ENCODE peak calls at places on chromosome 21, in four cellular contexts. O, W, R and P are unnamed samples. For H3K27me3, the result is how much of the 10 kb centered on the place peaks cover.

GRCh38 chr21:41064325-41064724 is 103.6 kb upstream of the BACE2 start:
- DNase-seq in R (no peak), W (no peak), O (no peak), P (no peak)

GRCh38 chr21:14259669-14260458 is 43.9 kb downstream of the RBM11 start:
- DNase-seq in W (peak), O (peak), R (no peak), P (no peak)

GRCh38 chr21:46065993-46066842 is 31.7 kb upstream of the COL6A2 start:
- DNase-seq in O (no peak), R (peak), W (no peak), P (peak)

GRCh38 chr21:15534450-15534886 is 195.3 kb upstream of the USP25 start:
- DNase-seq in O (no peak), W (no peak), R (no peak), P (no peak)

GRCh38 chr21:33368576-33368975 is 34.6 kb upstream of the IFNGR2 start:
- DNase-seq in W (no peak), R (no peak), O (no peak), P (no peak)

GRCh38 chr21:43757601-43758000 is 18.5 kb downstream of the CSTB start:
- DNase-seq in W (no peak), R (no peak), O (no peak), P (no peak)

GRCh38 chr21:32981096-32981495 is 44.6 kb upstream of the OLIG2 start:
- DNase-seq in W (no peak), O (no peak), R (no peak), P (no peak)

GRCh38 chr21:46066843-46067331 is 31.0 kb upstream of the COL6A2 start:
- DNase-seq in O (no peak), R (peak), W (no peak), P (no peak)

GRCh38 chr21:32705139-32705538 is 22.7 kb downstream of the SYNJ1 start:
- DNase-seq in O (no peak), R (no peak), W (no peak), P (no peak)

GRCh38 chr21:36643374-36644250 is 55.3 kb upstream of the SIM2 start:
- DNase-seq in R (no peak), O (no peak), W (no peak), P (no peak)

GRCh38 chr21:16004523-16004922 is 274.7 kb downstream of the USP25 start:
- DNase-seq in R (no peak), W (no peak), O (no peak), P (no peak)

GRCh38 chr21:41442496-41443186 is 16.6 kb downstream of the MX1 start:
- DNase-seq in W (no peak), O (no peak), R (no peak), P (no peak)

GRCh38 chr21:41186763-41187536 is 19.0 kb downstream of the BACE2 start:
- DNase-seq in O (peak), R (no peak), W (no peak), P (no peak)

GRCh38 chr21:41307219-41307618 is 9.4 kb upstream of the FAM3B start:
- DNase-seq in O (no peak), R (no peak), W (no peak), P (no peak)

GRCh38 chr21:38798481-38798882 is 7.2 kb upstream of the ETS2 start:
- DNase-seq in W (no peak), R (no peak), O (peak), P (no peak)

GRCh38 chr21:31612889-31613785 is 46.4 kb upstream of the SOD1 start:
- DNase-seq in O (peak), W (no peak), R (no peak), P (no peak)

GRCh38 chr21:27047331-27048314 is 80.7 kb upstream of the ADAMTS5 start:
- DNase-seq in R (no peak), O (peak), W (no peak), P (no peak)

GRCh38 chr21:37000381-37000780 is 6.1 kb upstream of the RIPPLY3 start:
- DNase-seq in R (no peak), W (no peak), O (no peak), P (no peak)

GRCh38 chr21:36504067-36505058 is 24.4 kb upstream of the CLDN14 start:
- DNase-seq in R (no peak), W (peak), O (peak), P (no peak)

GRCh38 chr21:14523234-14523633 is 22.9 kb downstream of the SAMSN1 start:
- DNase-seq in O (no peak), R (no peak), W (no peak), P (no peak)

GRCh38 chr21:16071761-16072160 is 342.0 kb downstream of the USP25 start:
- DNase-seq in W (no peak), O (no peak), R (no peak), P (no peak)

GRCh38 chr21:41143596-41144325 is 24.2 kb upstream of the BACE2 start:
- DNase-seq in R (no peak), O (no peak), W (no peak), P (no peak)

GRCh38 chr21:33384851-33385331 is 18.3 kb upstream of the IFNGR2 start:
- DNase-seq in W (no peak), O (no peak), R (no peak), P (no peak)

GRCh38 chr21:16072692-16073091 is 342.9 kb downstream of the USP25 start:
- DNase-seq in W (no peak), R (no peak), O (no peak), P (no peak)

GRCh38 chr21:28821276-28822063 is 171.2 kb downstream of the LTN1 start:
- DNase-seq in R (no peak), W (no peak), O (no peak), P (no peak)

GRCh38 chr21:46639489-46640386 is 4.3 kb downstream of the PRMT2 start:
- DNase-seq in O (no peak), R (no peak), W (peak), P (no peak)

GRCh38 chr21:41091561-41091960 is 76.4 kb upstream of the BACE2 start:
- DNase-seq in W (no peak), R (no peak), O (no peak), P (no peak)

GRCh38 chr21:37292946-37293345 is 25.8 kb upstream of the VPS26C start:
- DNase-seq in O (no peak), R (no peak), W (no peak), P (no peak)

GRCh38 chr21:15761508-15762100 is 31.8 kb downstream of the USP25 start:
- DNase-seq in W (peak), O (no peak), R (no peak), P (no peak)

GRCh38 chr21:16125274-16125673 is 395.5 kb downstream of the USP25 start:
- DNase-seq in R (no peak), W (no peak), O (no peak), P (no peak)

GRCh38 chr21:28298251-28298672 is 694.4 kb downstream of the LTN1 start:
- DNase-seq in O (peak), R (no peak), W (no peak), P (no peak)

GRCh38 chr21:36698160-36699025 is 522 bp upstream of the SIM2 start:
- DNase-seq in W (no peak), R (no peak), O (no peak), P (no peak)

GRCh38 chr21:28436286-28436932 is 556.3 kb downstream of the LTN1 start:
- DNase-seq in O (peak), R (no peak), W (no peak), P (no peak)

GRCh38 chr21:31974454-31974985 is 101.7 kb downstream of the HUNK start:
- DNase-seq in W (no peak), R (no peak), O (no peak), P (no peak)

GRCh38 chr21:25639922-25640670 is 1.0 kb downstream of the JAM2 start:
- DNase-seq in O (no peak), R (peak), W (no peak), P (peak)

GRCh38 chr21:27812279-27812678 is 845.4 kb upstream of the ADAMTS5 start:
- DNase-seq in R (no peak), W (no peak), O (peak), P (no peak)

GRCh38 chr21:37593015-37593414 is 226.4 kb downstream of the DYRK1A start:
- DNase-seq in O (no peak), W (no peak), R (no peak), P (no peak)

GRCh38 chr21:32359719-32360260 is 33.0 kb downstream of the URB1 start:
- DNase-seq in W (peak), O (peak), R (no peak), P (no peak)

GRCh38 chr21:37370152-37371040 is 3.8 kb downstream of the DYRK1A start:
- DNase-seq in W (no peak), O (peak), R (no peak), P (no peak)

DNA sequence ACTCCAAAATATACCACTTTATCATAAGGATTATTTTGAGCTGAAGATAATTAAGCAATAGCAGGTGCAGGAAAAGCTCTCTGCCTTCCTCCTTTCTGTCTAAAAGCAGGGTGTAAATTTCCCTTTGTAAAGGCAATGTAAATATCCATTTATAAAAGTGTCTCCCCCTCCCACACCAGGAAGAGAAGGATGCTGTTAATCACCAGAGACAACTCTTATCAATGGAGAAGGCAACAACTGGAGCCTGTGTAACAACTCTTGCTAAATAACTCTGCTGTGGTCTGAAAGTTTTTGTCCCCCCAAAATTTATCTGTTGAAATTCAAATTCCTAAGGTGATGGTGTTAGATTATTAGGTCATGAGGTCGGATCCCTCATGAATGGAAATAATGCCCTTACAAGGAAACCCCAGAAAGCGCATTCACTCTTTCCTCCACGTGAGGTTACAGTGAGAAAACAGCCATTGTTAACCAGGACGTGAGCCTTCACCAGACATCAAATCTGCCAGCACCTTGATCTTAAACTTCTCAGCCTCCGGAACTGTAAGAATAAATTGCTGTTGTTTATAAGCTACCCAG is 142.0 kb upstream of the CXADR start:
- DNase-seq in W (no peak), O (no peak), R (no peak), P (no peak)
- H3K27ac ChIP-seq in W (no peak), O (no peak), R (no peak), P (no peak)

GRCh38 chr21:44874240-44874496 is 678 bp upstream of the PTTG1IP start:
- DNase-seq in R (no peak), W (no peak), O (no peak), P (no peak)

GRCh38 chr21:44874497-44875331 is 1.2 kb upstream of the PTTG1IP start:
- DNase-seq in W (no peak), R (peak), O (peak), P (peak)

GRCh38 chr21:44876849-44877575 is 3.5 kb upstream of the PTTG1IP start:
- DNase-seq in O (no peak), W (no peak), R (no peak), P (no peak)

GRCh38 chr21:44873356-44874239 is at the start of gene PTTG1IP:
- DNase-seq in R (peak), O (peak), W (peak), P (peak)

GRCh38 chr21:44875341-44875740 is 1.9 kb upstream of the PTTG1IP start:
- DNase-seq in R (no peak), O (peak), W (no peak), P (peak)
- H3K4me3 ChIP-seq in R (peak), O (peak), W (no peak), P (peak)

GRCh38 chr21:35478096-35479080 is 429.3 kb upstream of the RUNX1 start:
- DNase-seq in O (no peak), W (no peak), R (no peak), P (no peak)
- H3K27me3 ChIP-seq in O (under half), W (under half), R (under half), P (under half)

GRCh38 chr21:35102488-35103407 is 53.6 kb upstream of the RUNX1 start:
- DNase-seq in R (peak), O (peak), W (peak), P (peak)
- H3K27ac ChIP-seq in R (no peak), O (no peak), W (no peak), P (no peak)

GRCh38 chr21:40002978-40003377 is 135.7 kb downstream of the PCP4 start:
- DNase-seq in R (no peak), W (no peak), O (no peak), P (no peak)
- H3K4me3 ChIP-seq in R (no peak), W (no peak), O (no peak), P (no peak)

DNA sequence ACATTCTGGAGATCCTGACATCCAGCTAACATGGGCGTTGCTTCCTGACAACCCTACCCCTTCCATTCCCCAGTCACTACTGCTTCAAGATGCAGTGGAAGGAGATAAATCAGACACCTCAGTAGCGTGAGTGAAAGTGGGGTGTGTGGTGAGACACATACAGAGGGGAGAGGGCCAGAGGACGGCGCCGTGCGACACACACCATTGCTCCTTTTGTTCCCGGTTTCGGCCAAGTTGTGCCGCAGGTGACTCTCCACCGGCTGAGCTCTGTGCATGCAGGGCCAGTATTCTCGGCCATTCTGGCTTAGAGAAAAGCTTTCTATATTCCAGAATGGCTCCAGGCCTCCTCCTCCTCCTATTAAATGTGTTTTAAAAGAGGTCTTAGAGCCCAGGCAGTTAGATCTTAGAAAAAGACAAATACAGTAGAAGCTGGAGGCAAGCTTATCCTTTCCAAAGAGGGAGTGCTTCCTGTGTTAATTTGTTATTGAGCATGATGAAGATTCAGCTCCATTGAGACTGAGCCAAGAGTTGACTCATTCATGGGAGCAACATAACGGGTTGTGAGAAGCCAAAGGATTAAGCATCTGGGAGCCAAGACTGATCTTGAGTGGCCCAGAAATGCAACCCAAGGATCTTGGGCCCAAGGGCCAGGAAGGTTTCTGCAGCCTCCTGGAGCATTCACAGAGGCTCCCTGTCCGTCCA is 42.1 kb downstream of the PDE9A start:
- DNase-seq in W (no peak), R (no peak), O (peak), P (peak)
- H3K27me3 ChIP-seq in W (under half), R (under half), O (under half), P (under half)

GRCh38 chr21:34813266-34813886 is 144.6 kb downstream of the CLIC6 start:
- DNase-seq in R (no peak), O (peak), W (no peak), P (no peak)

GRCh38 chr21:34809822-34810221 is 141.0 kb downstream of the CLIC6 start:
- DNase-seq in R (no peak), O (no peak), W (no peak), P (no peak)

GRCh38 chr21:34810786-34811185 is 142.0 kb downstream of the CLIC6 start:
- DNase-seq in R (no peak), O (no peak), W (no peak), P (no peak)

GRCh38 chr21:34812510-34813265 is 143.9 kb downstream of the CLIC6 start:
- DNase-seq in W (peak), O (peak), R (no peak), P (no peak)

DNA sequence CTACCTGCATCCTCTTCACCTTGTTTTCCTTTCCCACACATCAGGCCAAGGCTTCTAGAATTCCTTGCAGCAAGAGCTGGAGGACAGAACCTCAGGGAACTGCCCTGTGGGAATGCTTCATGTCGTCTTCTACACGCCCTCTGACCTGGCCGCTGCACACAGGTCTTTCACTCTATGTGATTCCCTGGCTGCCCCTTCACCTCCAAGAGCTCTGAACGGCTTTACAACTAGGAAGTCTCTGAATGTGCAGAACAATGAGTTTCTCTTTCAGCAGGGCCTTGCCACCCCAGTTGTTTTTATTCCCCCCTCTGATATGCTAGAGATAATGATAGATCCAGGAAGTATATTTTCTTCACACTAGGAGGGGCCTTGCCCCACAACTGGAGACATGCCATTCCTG is 142.6 kb downstream of the CLIC6 start:
- DNase-seq in O (no peak), W (no peak), R (no peak), P (no peak)
- H3K27ac ChIP-seq in O (peak), W (no peak), R (no peak), P (no peak)

GRCh38 chr21:44929799-44930542 is 9.3 kb upstream of the ITGB2 start:
- DNase-seq in O (no peak), R (no peak), W (no peak), P (peak)
- H3K4me3 ChIP-seq in O (no peak), R (no peak), W (peak), P (no peak)

GRCh38 chr21:34818663-34819158 is 149.9 kb downstream of the CLIC6 start:
- DNase-seq in R (no peak), W (no peak), O (peak), P (no peak)
- H3K27me3 ChIP-seq in R (under half), W (under half), O (under half), P (under half)